ENCODE peak calls at places on chromosomes 13 and 19, in seven cellular contexts. K is bronchial epithelial cell, D is cardiac muscle cell, A is AG10803, H is body of pancreas, W is GM12864, Q is endodermal cell. M is an unnamed sample.

GRCh38 chr13:19567820-19568534 is 6.6 kb upstream of the TPTE2 start:
- DNase-seq in K (no peak), D (no peak), A (no peak), H (no peak), W (peak; percentile 68), Q (no peak), M (no peak)

GRCh38 chr13:101149735-101150380 is 266.4 kb downstream of the NALCN start:
- DNase-seq in K (peak; percentile 16), D (peak; percentile 28), A (peak; percentile 77), H (no peak), W (no peak), Q (peak; percentile 76), M (peak; percentile 47)

GRCh38 chr13:48749144-48749543 is 95.4 kb downstream of the CYSLTR2 start:
- DNase-seq in K (peak; percentile 71), D (no peak), A (peak; percentile 16), H (no peak), W (no peak), Q (no peak), M (peak; percentile 43)

GRCh38 chr19:6088677-6089063 is 21.6 kb downstream of the RFX2 start:
- DNase-seq in K (peak; percentile 37), D (no peak), A (no peak), H (no peak), W (no peak), Q (no peak), M (no peak)

GRCh38 chr19:4023600-4024398 is 16.3 kb downstream of the PIAS4 start:
- DNase-seq in K (no peak), D (no peak), A (no peak), H (no peak), W (no peak), Q (no peak), M (no peak)

GRCh38 chr19:7921302-7921954 is 1.3 kb downstream of the SNAPC2 start:
- DNase-seq in K (no peak), D (no peak), A (no peak), H (no peak), W (no peak), Q (no peak), M (no peak)

GRCh38 chr13:25847145-25847544 is 204.7 kb downstream of the SHISA2 start:
- DNase-seq in K (no peak), D (no peak), A (no peak), H (no peak), W (peak; percentile 25), Q (no peak), M (no peak)

GRCh38 chr19:1773173-1773572 is 19.9 kb downstream of the ONECUT3 start:
- DNase-seq in K (peak; percentile 97), D (no peak), A (peak; percentile 12), H (no peak), W (no peak), Q (no peak), M (peak; percentile 78)

GRCh38 chr13:28637714-28638355 is 21.1 kb upstream of the POMP start:
- DNase-seq in K (no peak), D (no peak), A (no peak), H (no peak), W (no peak), Q (no peak), M (peak; percentile 52)

GRCh38 chr19:10648360-10648759 is 5.8 kb upstream of the ILF3 start:
- DNase-seq in K (no peak), D (no peak), A (no peak), H (no peak), W (no peak), Q (no peak), M (no peak)

GRCh38 chr13:67229438-67230242 is 496 bp downstream of the PCDH9 start:
- DNase-seq in K (peak; percentile 17), D (peak; percentile 5), A (no peak), H (no peak), W (no peak), Q (peak; percentile 64), M (peak; percentile 1)

GRCh38 chr13:43180036-43180660 is 156.8 kb downstream of the DNAJC15 start:
- DNase-seq in K (no peak), D (no peak), A (no peak), H (no peak), W (no peak), Q (no peak), M (no peak)

GRCh38 chr19:35716735-35716984 is 1.1 kb upstream of the KMT2B start:
- DNase-seq in K (no peak), D (no peak), A (no peak), H (no peak), W (no peak), Q (no peak), M (no peak)

GRCh38 chr13:75366380-75367280 is 115.3 kb downstream of the TBC1D4 start:
- DNase-seq in K (no peak), D (no peak), A (no peak), H (no peak), W (no peak), Q (no peak), M (no peak)
- TF ChIP-seq CTCF in K (no peak), D (no peak), A (no peak), H (peak; percentile 7), W (peak; percentile 4), Q (peak; percentile 46), M (no peak)

GRCh38 chr13:75870397-75870801 is 234.3 kb downstream of the LMO7 start:
- DNase-seq in K (peak; percentile 26), D (peak; percentile 33), A (peak; percentile 27), H (no peak), W (no peak), Q (peak; percentile 53), M (peak; percentile 38)
- H3K4me3 ChIP-seq in K (peak overlapping the region; percentile 45), D (no peak overlapping the region), A (peak overlapping the region; percentile 60), H (no peak overlapping the region), W (no peak overlapping the region), Q (no peak overlapping the region), M (peak overlapping the region; percentile 59)

DNA sequence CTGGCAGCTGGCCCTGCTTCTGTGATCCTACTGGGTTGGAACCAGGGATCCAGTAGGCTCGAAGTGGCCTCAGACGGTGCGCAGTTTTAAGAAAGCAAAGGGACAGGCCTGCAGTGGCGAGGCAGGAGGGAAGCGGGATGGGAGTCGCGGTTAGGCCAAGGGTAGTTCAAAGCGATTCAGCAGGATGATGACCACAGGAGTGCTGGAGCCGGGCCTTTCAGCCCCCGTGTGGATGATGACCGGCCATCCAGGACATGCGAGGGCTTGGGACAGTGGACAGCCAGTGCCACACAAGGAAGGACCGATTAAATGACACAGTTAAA is 853 bp downstream of the RNASEH2B start:
- DNase-seq in K (no peak), D (peak; percentile 42), A (peak; percentile 48), H (no peak), W (no peak), Q (peak; percentile 80), M (peak; percentile 41)
- TF ChIP-seq CTCF in K (no peak), D (no peak), A (peak; percentile 9), H (no peak), W (no peak), Q (no peak), M (no peak)

DNA sequence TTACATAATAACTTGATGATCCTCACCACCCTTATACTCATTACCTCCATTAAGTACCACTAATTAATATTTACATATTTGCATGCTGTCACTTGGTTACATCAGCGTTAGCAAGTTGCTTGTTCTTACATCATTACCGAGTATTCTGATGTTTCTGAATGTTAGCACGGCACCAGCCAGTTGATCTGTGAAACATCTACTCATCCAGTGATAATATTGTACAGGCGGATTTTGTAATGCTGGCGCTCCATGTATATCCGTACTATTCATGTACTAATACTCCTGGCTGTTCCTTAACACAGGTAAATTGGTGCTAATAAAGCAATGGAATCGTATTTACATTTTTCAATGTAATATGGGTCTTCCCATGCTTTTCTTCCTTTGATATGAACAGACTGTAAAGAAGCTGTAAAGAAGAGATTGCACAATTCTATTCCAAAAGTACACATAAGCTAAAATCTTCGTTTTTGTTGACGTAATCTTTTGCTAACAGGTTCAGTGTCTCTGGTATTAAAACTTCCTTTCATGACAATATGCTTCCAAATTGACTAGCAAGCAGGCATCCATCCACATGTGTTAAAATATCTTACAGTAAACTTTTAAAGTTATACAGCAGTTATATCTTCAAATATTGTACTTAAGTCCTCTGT is 19.5 kb upstream of the SGCG start:
- DNase-seq in K (no peak), D (no peak), A (peak; percentile 46), H (no peak), W (no peak), Q (no peak), M (no peak)
- H3K4me3 ChIP-seq in K (no peak overlapping the region), D (no peak overlapping the region), A (peak overlapping the region; percentile 62), H (no peak overlapping the region), W (no peak overlapping the region), Q (no peak overlapping the region), M (no peak overlapping the region)

DNA sequence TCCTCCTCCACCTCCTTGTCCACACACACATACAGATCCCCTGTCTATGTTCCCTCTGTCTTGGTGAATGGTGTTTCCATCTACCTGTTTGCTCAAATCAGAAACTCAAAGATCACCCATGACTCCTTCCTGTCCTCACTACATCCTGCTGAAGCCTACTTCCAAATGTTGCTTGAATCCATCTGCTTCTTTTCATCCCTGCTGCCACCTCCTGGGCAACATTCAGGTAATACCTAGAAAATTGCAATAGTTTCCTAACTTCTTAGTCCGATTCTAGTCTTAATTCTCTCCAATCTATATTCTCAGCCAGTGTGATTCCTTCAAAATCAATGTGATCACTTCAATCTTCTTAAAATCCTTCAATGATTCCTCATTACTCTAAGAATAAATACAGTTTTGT is 155.5 kb upstream of the STARD13 start:
- DNase-seq in K (peak; percentile 46), D (peak; percentile 37), A (peak; percentile 24), H (peak; percentile 38), W (no peak), Q (peak; percentile 64), M (peak; percentile 44)
- TF ChIP-seq CTCF in K (peak; percentile 19), D (no peak), A (peak; percentile 27), H (peak; percentile 20), W (no peak), Q (peak; percentile 77), M (peak; percentile 32)

DNA sequence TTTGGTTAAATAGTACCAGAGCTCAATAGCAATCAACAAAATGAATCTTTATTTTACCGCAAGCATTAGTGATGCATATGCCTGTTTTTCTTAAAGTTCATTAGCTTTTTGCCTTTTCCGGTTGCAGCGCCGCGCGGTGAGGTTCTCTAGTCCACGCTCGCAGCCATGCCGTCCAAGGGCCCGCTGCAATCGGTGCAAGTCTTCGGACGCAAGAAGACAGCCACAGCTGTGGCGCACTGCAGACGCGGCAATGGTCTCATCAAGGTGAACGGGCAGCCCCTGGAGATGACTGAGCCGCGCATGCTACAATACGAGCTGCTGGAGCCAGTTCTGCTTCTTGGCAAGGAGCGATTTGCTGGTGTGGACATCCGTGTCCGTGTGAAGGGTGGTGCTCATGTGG is 42.1 kb upstream of the ZNF486 start:
- DNase-seq in K (no peak), D (no peak), A (no peak), H (no peak), W (no peak), Q (no peak), M (no peak)
- H3K4me3 ChIP-seq in K (no peak overlapping the region), D (no peak overlapping the region), A (no peak overlapping the region), H (no peak overlapping the region), W (no peak overlapping the region), Q (peak overlapping the region; percentile 21), M (no peak overlapping the region)

GRCh38 chr13:97310809-97311436 is 88.8 kb downstream of the MBNL2 start:
- DNase-seq in K (no peak), D (no peak), A (no peak), H (no peak), W (no peak), Q (no peak), M (no peak)
- TF ChIP-seq CTCF in K (no peak), D (no peak), A (no peak), H (no peak), W (no peak), Q (no peak), M (no peak)

M was measured in fibroblast of villous mesenchyme.